ENCODE peak calls at places on chromosomes 7 and 10, in seven cellular contexts. One of them, this sample, is unnamed.
A peak's percentile ranks its signal among the peaks of the same experiment; 100 is the strongest.

GRCh38 chr7:148849393-148850098 is 34.5 kb downstream of the EZH2 start:
- DNase-seq in CD8-positive, alpha-beta memory T cell: no peak
- DNase-seq in CD4-positive, alpha-beta memory T cell: no peak
- DNase-seq in fibroblast of lung: peak; percentile 31
- DNase-seq in suprapubic skin: no peak
- DNase-seq in right lobe of liver: no peak
- DNase-seq in AG09309: no peak
- DNase-seq in this sample: no peak

GRCh38 chr7:102012941-102013461 is 195.6 kb downstream of the CUX1 start:
- DNase-seq in CD8-positive, alpha-beta memory T cell: no peak
- DNase-seq in CD4-positive, alpha-beta memory T cell: no peak
- DNase-seq in fibroblast of lung: peak; percentile 69
- DNase-seq in suprapubic skin: no peak
- DNase-seq in right lobe of liver: no peak
- DNase-seq in AG09309: no peak
- DNase-seq in this sample: no peak

GRCh38 chr10:7593068-7593467 is 73.7 kb downstream of the ITIH5 start:
- DNase-seq in CD8-positive, alpha-beta memory T cell: no peak
- DNase-seq in CD4-positive, alpha-beta memory T cell: no peak
- DNase-seq in fibroblast of lung: peak; percentile 39
- DNase-seq in suprapubic skin: no peak
- DNase-seq in right lobe of liver: no peak
- DNase-seq in AG09309: no peak
- DNase-seq in this sample: no peak

GRCh38 chr7:109622320-109622719 is 1052.6 kb downstream of the DNAJB9 start:
- DNase-seq in CD8-positive, alpha-beta memory T cell: no peak
- DNase-seq in CD4-positive, alpha-beta memory T cell: no peak
- DNase-seq in fibroblast of lung: no peak
- DNase-seq in suprapubic skin: no peak
- DNase-seq in right lobe of liver: no peak
- DNase-seq in AG09309: no peak
- DNase-seq in this sample: no peak

GRCh38 chr10:84195044-84195830 is 900 bp downstream of the CDHR1 start:
- DNase-seq in CD8-positive, alpha-beta memory T cell: no peak
- DNase-seq in CD4-positive, alpha-beta memory T cell: no peak
- DNase-seq in fibroblast of lung: no peak
- DNase-seq in suprapubic skin: peak; percentile 59
- DNase-seq in right lobe of liver: no peak
- DNase-seq in AG09309: no peak
- DNase-seq in this sample: no peak

GRCh38 chr7:129906700-129907099 is 46.1 kb downstream of the UBE2H start:
- DNase-seq in CD8-positive, alpha-beta memory T cell: peak; percentile 57
- DNase-seq in CD4-positive, alpha-beta memory T cell: peak; percentile 23
- DNase-seq in fibroblast of lung: no peak
- DNase-seq in suprapubic skin: no peak
- DNase-seq in right lobe of liver: no peak
- DNase-seq in AG09309: no peak
- DNase-seq in this sample: no peak

GRCh38 chr10:18866852-18867251 is 181.7 kb upstream of the MALRD1 start:
- DNase-seq in CD8-positive, alpha-beta memory T cell: no peak
- DNase-seq in CD4-positive, alpha-beta memory T cell: no peak
- DNase-seq in fibroblast of lung: no peak
- DNase-seq in suprapubic skin: no peak
- DNase-seq in right lobe of liver: no peak
- DNase-seq in AG09309: no peak
- DNase-seq in this sample: no peak

GRCh38 chr7:155358066-155358947 is 60.6 kb downstream of the INSIG1 start:
- DNase-seq in CD8-positive, alpha-beta memory T cell: no peak
- DNase-seq in CD4-positive, alpha-beta memory T cell: no peak
- DNase-seq in fibroblast of lung: no peak
- DNase-seq in suprapubic skin: peak; percentile 50
- DNase-seq in right lobe of liver: no peak
- DNase-seq in AG09309: no peak
- DNase-seq in this sample: no peak

GRCh38 chr10:74877899-74878298 is 51.5 kb downstream of the KAT6B start:
- DNase-seq in CD8-positive, alpha-beta memory T cell: no peak
- DNase-seq in CD4-positive, alpha-beta memory T cell: no peak
- DNase-seq in fibroblast of lung: no peak
- DNase-seq in suprapubic skin: no peak
- DNase-seq in right lobe of liver: no peak
- DNase-seq in AG09309: no peak
- DNase-seq in this sample: no peak

GRCh38 chr10:76491216-76491615 is 1059.8 kb downstream of the LRMDA start:
- DNase-seq in CD8-positive, alpha-beta memory T cell: no peak
- DNase-seq in CD4-positive, alpha-beta memory T cell: no peak
- DNase-seq in fibroblast of lung: peak; percentile 38
- DNase-seq in suprapubic skin: no peak
- DNase-seq in right lobe of liver: no peak
- DNase-seq in AG09309: no peak
- DNase-seq in this sample: peak; percentile 23

GRCh38 chr10:22712959-22713852 is 1.2 kb downstream of the PIP4K2A start:
- DNase-seq in CD8-positive, alpha-beta memory T cell: peak; percentile 56
- DNase-seq in CD4-positive, alpha-beta memory T cell: peak; percentile 46
- DNase-seq in fibroblast of lung: peak; percentile 60
- DNase-seq in suprapubic skin: no peak
- DNase-seq in right lobe of liver: peak; percentile 74
- DNase-seq in AG09309: no peak
- DNase-seq in this sample: no peak

GRCh38 chr7:123635551-123636359 is 19.9 kb upstream of the LMOD2 start:
- DNase-seq in CD8-positive, alpha-beta memory T cell: no peak
- DNase-seq in CD4-positive, alpha-beta memory T cell: no peak
- DNase-seq in fibroblast of lung: peak; percentile 76
- DNase-seq in suprapubic skin: no peak
- DNase-seq in right lobe of liver: no peak
- DNase-seq in AG09309: no peak
- DNase-seq in this sample: peak; percentile 26

GRCh38 chr10:48742891-48743845 is 58.5 kb downstream of the WDFY4 start:
- DNase-seq in CD8-positive, alpha-beta memory T cell: no peak
- DNase-seq in CD4-positive, alpha-beta memory T cell: no peak
- DNase-seq in fibroblast of lung: no peak
- DNase-seq in suprapubic skin: no peak
- DNase-seq in right lobe of liver: no peak
- DNase-seq in AG09309: no peak
- DNase-seq in this sample: no peak

GRCh38 chr10:127552446-127552845 is 3.3 kb downstream of the NPS start:
- DNase-seq in CD8-positive, alpha-beta memory T cell: no peak
- DNase-seq in CD4-positive, alpha-beta memory T cell: no peak
- DNase-seq in fibroblast of lung: no peak
- DNase-seq in suprapubic skin: no peak
- DNase-seq in right lobe of liver: no peak
- DNase-seq in AG09309: no peak
- DNase-seq in this sample: no peak

GRCh38 chr10:11813855-11814557 is 9.2 kb upstream of the PROSER2 start:
- DNase-seq in CD8-positive, alpha-beta memory T cell: no peak
- DNase-seq in CD4-positive, alpha-beta memory T cell: no peak
- DNase-seq in fibroblast of lung: no peak
- DNase-seq in suprapubic skin: no peak
- DNase-seq in right lobe of liver: no peak
- DNase-seq in AG09309: no peak
- DNase-seq in this sample: no peak

GRCh38 chr7:96316949-96317348 is 4.9 kb downstream of the SLC25A13 start:
- DNase-seq in CD8-positive, alpha-beta memory T cell: no peak
- DNase-seq in CD4-positive, alpha-beta memory T cell: no peak
- DNase-seq in fibroblast of lung: no peak
- DNase-seq in suprapubic skin: no peak
- DNase-seq in right lobe of liver: no peak
- DNase-seq in AG09309: no peak
- DNase-seq in this sample: no peak

GRCh38 chr7:131106681-131107342 is 220.9 kb upstream of the MKLN1 start:
- DNase-seq in CD8-positive, alpha-beta memory T cell: peak; percentile 85
- DNase-seq in CD4-positive, alpha-beta memory T cell: peak; percentile 69
- DNase-seq in fibroblast of lung: no peak
- DNase-seq in suprapubic skin: peak; percentile 82
- DNase-seq in right lobe of liver: peak; percentile 70
- DNase-seq in AG09309: no peak
- DNase-seq in this sample: no peak

GRCh38 chr7:455110-455928 is 64.3 kb downstream of the PDGFA start:
- DNase-seq in CD8-positive, alpha-beta memory T cell: no peak
- DNase-seq in CD4-positive, alpha-beta memory T cell: no peak
- DNase-seq in fibroblast of lung: no peak
- DNase-seq in suprapubic skin: no peak
- DNase-seq in right lobe of liver: peak; percentile 55
- DNase-seq in AG09309: no peak
- DNase-seq in this sample: no peak

GRCh38 chr7:106959753-106960152 is 84.8 kb upstream of the PRKAR2B start:
- DNase-seq in CD8-positive, alpha-beta memory T cell: no peak
- DNase-seq in CD4-positive, alpha-beta memory T cell: no peak
- DNase-seq in fibroblast of lung: no peak
- DNase-seq in suprapubic skin: no peak
- DNase-seq in right lobe of liver: no peak
- DNase-seq in AG09309: no peak
- DNase-seq in this sample: no peak

GRCh38 chr10:109027534-109028185 is 895.7 kb downstream of the XPNPEP1 start:
- DNase-seq in CD8-positive, alpha-beta memory T cell: no peak
- DNase-seq in CD4-positive, alpha-beta memory T cell: no peak
- DNase-seq in fibroblast of lung: no peak
- DNase-seq in suprapubic skin: no peak
- DNase-seq in right lobe of liver: no peak
- DNase-seq in AG09309: no peak
- DNase-seq in this sample: no peak

GRCh38 chr10:24382979-24383663 is 174.2 kb downstream of the KIAA1217 start:
- DNase-seq in CD8-positive, alpha-beta memory T cell: no peak
- DNase-seq in CD4-positive, alpha-beta memory T cell: no peak
- DNase-seq in fibroblast of lung: no peak
- DNase-seq in suprapubic skin: peak; percentile 62
- DNase-seq in right lobe of liver: no peak
- DNase-seq in AG09309: no peak
- DNase-seq in this sample: no peak

GRCh38 chr7:5494683-5495561 is 71.3 kb upstream of the TNRC18 start:
- DNase-seq in CD8-positive, alpha-beta memory T cell: peak; percentile 76
- DNase-seq in CD4-positive, alpha-beta memory T cell: peak; percentile 81
- DNase-seq in fibroblast of lung: peak; percentile 73
- DNase-seq in suprapubic skin: peak; percentile 72
- DNase-seq in right lobe of liver: peak; percentile 79
- DNase-seq in AG09309: peak; percentile 13
- DNase-seq in this sample: no peak
- H3K4me3 ChIP-seq in CD8-positive, alpha-beta memory T cell: peak overlapping the region; percentile 25
- H3K4me3 ChIP-seq in CD4-positive, alpha-beta memory T cell: peak overlapping the region; percentile 40
- H3K4me3 ChIP-seq in fibroblast of lung: no peak overlapping the region
- H3K4me3 ChIP-seq in suprapubic skin: peak overlapping the region; percentile 10
- H3K4me3 ChIP-seq in right lobe of liver: no peak overlapping the region
- H3K4me3 ChIP-seq in AG09309: no peak overlapping the region
- H3K4me3 ChIP-seq in this sample: no peak overlapping the region

GRCh38 chr7:103989785-103990775 is 622 bp upstream of the RELN start:
- DNase-seq in CD8-positive, alpha-beta memory T cell: no peak
- DNase-seq in CD4-positive, alpha-beta memory T cell: no peak
- DNase-seq in fibroblast of lung: peak; percentile 49
- DNase-seq in suprapubic skin: no peak
- DNase-seq in right lobe of liver: peak; percentile 63
- DNase-seq in AG09309: no peak
- DNase-seq in this sample: no peak

GRCh38 chr7:103987455-103987854 is 2.0 kb downstream of the RELN start:
- DNase-seq in CD8-positive, alpha-beta memory T cell: no peak
- DNase-seq in CD4-positive, alpha-beta memory T cell: no peak
- DNase-seq in fibroblast of lung: no peak
- DNase-seq in suprapubic skin: no peak
- DNase-seq in right lobe of liver: no peak
- DNase-seq in AG09309: no peak
- DNase-seq in this sample: no peak

GRCh38 chr7:103990991-103991390 is 1.5 kb upstream of the RELN start:
- DNase-seq in CD8-positive, alpha-beta memory T cell: no peak
- DNase-seq in CD4-positive, alpha-beta memory T cell: no peak
- DNase-seq in fibroblast of lung: no peak
- DNase-seq in suprapubic skin: no peak
- DNase-seq in right lobe of liver: no peak
- DNase-seq in AG09309: no peak
- DNase-seq in this sample: no peak

GRCh38 chr7:103989200-103989784 is at the start of gene RELN:
- DNase-seq in CD8-positive, alpha-beta memory T cell: no peak
- DNase-seq in CD4-positive, alpha-beta memory T cell: no peak
- DNase-seq in fibroblast of lung: peak; percentile 33
- DNase-seq in suprapubic skin: no peak
- DNase-seq in right lobe of liver: peak; percentile 67
- DNase-seq in AG09309: no peak
- DNase-seq in this sample: no peak

GRCh38 chr7:103988468-103989199 is 824 bp downstream of the RELN start:
- DNase-seq in CD8-positive, alpha-beta memory T cell: no peak
- DNase-seq in CD4-positive, alpha-beta memory T cell: no peak
- DNase-seq in fibroblast of lung: peak; percentile 4
- DNase-seq in suprapubic skin: no peak
- DNase-seq in right lobe of liver: no peak
- DNase-seq in AG09309: no peak
- DNase-seq in this sample: no peak
- H3K4me3 ChIP-seq in CD8-positive, alpha-beta memory T cell: no peak overlapping the region
- H3K4me3 ChIP-seq in CD4-positive, alpha-beta memory T cell: no peak overlapping the region
- H3K4me3 ChIP-seq in fibroblast of lung: peak overlapping the region; percentile 35
- H3K4me3 ChIP-seq in suprapubic skin: peak overlapping the region; percentile 57
- H3K4me3 ChIP-seq in right lobe of liver: peak overlapping the region; percentile 60
- H3K4me3 ChIP-seq in AG09309: no peak overlapping the region
- H3K4me3 ChIP-seq in this sample: peak overlapping the region; percentile 20

GRCh38 chr10:89175821-89176220 is 31.3 kb downstream of the CH25H start:
- DNase-seq in CD8-positive, alpha-beta memory T cell: no peak
- DNase-seq in CD4-positive, alpha-beta memory T cell: no peak
- DNase-seq in fibroblast of lung: no peak
- DNase-seq in suprapubic skin: no peak
- DNase-seq in right lobe of liver: no peak
- DNase-seq in AG09309: no peak
- DNase-seq in this sample: no peak

GRCh38 chr10:89167915-89168314 is 39.2 kb downstream of the CH25H start:
- DNase-seq in CD8-positive, alpha-beta memory T cell: no peak
- DNase-seq in CD4-positive, alpha-beta memory T cell: no peak
- DNase-seq in fibroblast of lung: no peak
- DNase-seq in suprapubic skin: no peak
- DNase-seq in right lobe of liver: no peak
- DNase-seq in AG09309: no peak
- DNase-seq in this sample: no peak

GRCh38 chr10:89171996-89172395 is 35.1 kb downstream of the CH25H start:
- DNase-seq in CD8-positive, alpha-beta memory T cell: no peak
- DNase-seq in CD4-positive, alpha-beta memory T cell: no peak
- DNase-seq in fibroblast of lung: no peak
- DNase-seq in suprapubic skin: no peak
- DNase-seq in right lobe of liver: no peak
- DNase-seq in AG09309: no peak
- DNase-seq in this sample: no peak

GRCh38 chr10:89171263-89171872 is 35.7 kb downstream of the CH25H start:
- DNase-seq in CD8-positive, alpha-beta memory T cell: no peak
- DNase-seq in CD4-positive, alpha-beta memory T cell: no peak
- DNase-seq in fibroblast of lung: no peak
- DNase-seq in suprapubic skin: no peak
- DNase-seq in right lobe of liver: no peak
- DNase-seq in AG09309: no peak
- DNase-seq in this sample: no peak

GRCh38 chr10:89173075-89173474 is 34.0 kb downstream of the CH25H start:
- DNase-seq in CD8-positive, alpha-beta memory T cell: no peak
- DNase-seq in CD4-positive, alpha-beta memory T cell: no peak
- DNase-seq in fibroblast of lung: no peak
- DNase-seq in suprapubic skin: no peak
- DNase-seq in right lobe of liver: no peak
- DNase-seq in AG09309: no peak
- DNase-seq in this sample: no peak
- H3K4me3 ChIP-seq in CD8-positive, alpha-beta memory T cell: no peak overlapping the region
- H3K4me3 ChIP-seq in CD4-positive, alpha-beta memory T cell: no peak overlapping the region
- H3K4me3 ChIP-seq in fibroblast of lung: no peak overlapping the region
- H3K4me3 ChIP-seq in suprapubic skin: no peak overlapping the region
- H3K4me3 ChIP-seq in right lobe of liver: no peak overlapping the region
- H3K4me3 ChIP-seq in AG09309: no peak overlapping the region
- H3K4me3 ChIP-seq in this sample: no peak overlapping the region

GRCh38 chr10:103836776-103837344 is 18.5 kb downstream of the SH3PXD2A start:
- DNase-seq in CD8-positive, alpha-beta memory T cell: no peak
- DNase-seq in CD4-positive, alpha-beta memory T cell: no peak
- DNase-seq in fibroblast of lung: no peak
- DNase-seq in suprapubic skin: peak; percentile 29
- DNase-seq in right lobe of liver: no peak
- DNase-seq in AG09309: no peak
- DNase-seq in this sample: no peak
- H3K4me3 ChIP-seq in CD8-positive, alpha-beta memory T cell: no peak overlapping the region
- H3K4me3 ChIP-seq in CD4-positive, alpha-beta memory T cell: no peak overlapping the region
- H3K4me3 ChIP-seq in fibroblast of lung: no peak overlapping the region
- H3K4me3 ChIP-seq in suprapubic skin: no peak overlapping the region
- H3K4me3 ChIP-seq in right lobe of liver: no peak overlapping the region
- H3K4me3 ChIP-seq in AG09309: no peak overlapping the region
- H3K4me3 ChIP-seq in this sample: no peak overlapping the region